ENCODE peak calls at places on chromosomes 5 and 9, in eight cellular contexts. One of them, this sample, is unnamed.

GRCh38 chr5:530001-530400 is 5.8 kb upstream of the SLC9A3 start:
- DNase-seq in GM06990: no peak
- DNase-seq in CD8-positive, alpha-beta T cell: no peak
- DNase-seq in A673: no peak
- DNase-seq in CD4-positive, CD25-positive, alpha-beta regulatory T cell: no peak
- DNase-seq in effector memory CD4-positive, alpha-beta T cell: no peak
- DNase-seq in thoracic aorta: no peak
- DNase-seq in kidney: no peak
- DNase-seq in this sample: no peak

GRCh38 chr5:404666-405241 is 38.2 kb upstream of the EXOC3 start:
- DNase-seq in CD8-positive, alpha-beta T cell: no peak
- DNase-seq in kidney: no peak
- DNase-seq in GM06990: no peak
- DNase-seq in CD4-positive, CD25-positive, alpha-beta regulatory T cell: no peak
- DNase-seq in effector memory CD4-positive, alpha-beta T cell: no peak
- DNase-seq in thoracic aorta: no peak
- DNase-seq in A673: no peak
- DNase-seq in this sample: no peak

GRCh38 chr5:565782-566445 is 41.7 kb upstream of the SLC9A3 start:
- DNase-seq in kidney: peak; percentile 62
- DNase-seq in A673: no peak
- DNase-seq in GM06990: no peak
- DNase-seq in thoracic aorta: no peak
- DNase-seq in effector memory CD4-positive, alpha-beta T cell: no peak
- DNase-seq in CD4-positive, CD25-positive, alpha-beta regulatory T cell: no peak
- DNase-seq in CD8-positive, alpha-beta T cell: no peak
- DNase-seq in this sample: no peak

GRCh38 chr5:172868436-172868923 is 34.4 kb downstream of the ERGIC1 start:
- DNase-seq in A673: no peak
- DNase-seq in effector memory CD4-positive, alpha-beta T cell: no peak
- DNase-seq in thoracic aorta: no peak
- DNase-seq in CD8-positive, alpha-beta T cell: no peak
- DNase-seq in kidney: no peak
- DNase-seq in GM06990: no peak
- DNase-seq in CD4-positive, CD25-positive, alpha-beta regulatory T cell: no peak
- DNase-seq in this sample: no peak

GRCh38 chr5:57450991-57451876 is 31.4 kb downstream of the ACTBL2 start:
- DNase-seq in CD4-positive, CD25-positive, alpha-beta regulatory T cell: no peak
- DNase-seq in kidney: no peak
- DNase-seq in GM06990: no peak
- DNase-seq in thoracic aorta: no peak
- DNase-seq in CD8-positive, alpha-beta T cell: no peak
- DNase-seq in A673: peak; percentile 93
- DNase-seq in effector memory CD4-positive, alpha-beta T cell: no peak
- DNase-seq in this sample: no peak

GRCh38 chr9:134365791-134366222 is 39.6 kb downstream of the RXRA start:
- DNase-seq in GM06990: no peak
- DNase-seq in A673: peak; percentile 79
- DNase-seq in kidney: no peak
- DNase-seq in CD8-positive, alpha-beta T cell: no peak
- DNase-seq in CD4-positive, CD25-positive, alpha-beta regulatory T cell: no peak
- DNase-seq in thoracic aorta: no peak
- DNase-seq in effector memory CD4-positive, alpha-beta T cell: no peak
- DNase-seq in this sample: no peak

GRCh38 chr5:172523146-172523745 is 68.9 kb upstream of the SH3PXD2B start:
- DNase-seq in effector memory CD4-positive, alpha-beta T cell: no peak
- DNase-seq in CD4-positive, CD25-positive, alpha-beta regulatory T cell: no peak
- DNase-seq in A673: no peak
- DNase-seq in GM06990: no peak
- DNase-seq in kidney: no peak
- DNase-seq in thoracic aorta: no peak
- DNase-seq in CD8-positive, alpha-beta T cell: no peak
- DNase-seq in this sample: no peak

GRCh38 chr5:14208071-14209021 is 65.2 kb downstream of the TRIO start:
- DNase-seq in A673: no peak
- DNase-seq in kidney: no peak
- DNase-seq in effector memory CD4-positive, alpha-beta T cell: no peak
- DNase-seq in CD8-positive, alpha-beta T cell: no peak
- DNase-seq in CD4-positive, CD25-positive, alpha-beta regulatory T cell: no peak
- DNase-seq in GM06990: peak; percentile 72
- DNase-seq in thoracic aorta: no peak
- DNase-seq in this sample: no peak

GRCh38 chr5:143350790-143351603 is 52.5 kb downstream of the NR3C1 start:
- DNase-seq in CD8-positive, alpha-beta T cell: no peak
- DNase-seq in kidney: no peak
- DNase-seq in CD4-positive, CD25-positive, alpha-beta regulatory T cell: no peak
- DNase-seq in thoracic aorta: no peak
- DNase-seq in GM06990: peak; percentile 40
- DNase-seq in effector memory CD4-positive, alpha-beta T cell: no peak
- DNase-seq in A673: peak; percentile 12
- DNase-seq in this sample: no peak

GRCh38 chr5:169161022-169161680 is 139.8 kb downstream of the SLIT3 start:
- DNase-seq in CD8-positive, alpha-beta T cell: no peak
- DNase-seq in effector memory CD4-positive, alpha-beta T cell: no peak
- DNase-seq in GM06990: no peak
- DNase-seq in CD4-positive, CD25-positive, alpha-beta regulatory T cell: no peak
- DNase-seq in A673: no peak
- DNase-seq in thoracic aorta: peak; percentile 9
- DNase-seq in kidney: peak; percentile 84
- DNase-seq in this sample: no peak

GRCh38 chr5:143501176-143501840 is 97.8 kb upstream of the NR3C1 start:
- DNase-seq in effector memory CD4-positive, alpha-beta T cell: no peak
- DNase-seq in thoracic aorta: no peak
- DNase-seq in A673: peak; percentile 84
- DNase-seq in kidney: no peak
- DNase-seq in GM06990: no peak
- DNase-seq in CD4-positive, CD25-positive, alpha-beta regulatory T cell: no peak
- DNase-seq in CD8-positive, alpha-beta T cell: no peak
- DNase-seq in this sample: no peak

GRCh38 chr9:136848393-136849037 is 694 bp upstream of the PHPT1 start:
- DNase-seq in kidney: no peak
- DNase-seq in CD4-positive, CD25-positive, alpha-beta regulatory T cell: no peak
- DNase-seq in GM06990: no peak
- DNase-seq in thoracic aorta: no peak
- DNase-seq in effector memory CD4-positive, alpha-beta T cell: no peak
- DNase-seq in A673: peak; percentile 73
- DNase-seq in CD8-positive, alpha-beta T cell: no peak
- DNase-seq in this sample: no peak

GRCh38 chr9:16625831-16626230 is 244.6 kb downstream of the BNC2 start:
- DNase-seq in GM06990: no peak
- DNase-seq in A673: no peak
- DNase-seq in CD8-positive, alpha-beta T cell: no peak
- DNase-seq in kidney: no peak
- DNase-seq in thoracic aorta: no peak
- DNase-seq in CD4-positive, CD25-positive, alpha-beta regulatory T cell: no peak
- DNase-seq in effector memory CD4-positive, alpha-beta T cell: no peak
- DNase-seq in this sample: no peak
- H3K4me3 ChIP-seq in GM06990: no peak overlapping the region
- H3K4me3 ChIP-seq in A673: no peak overlapping the region
- H3K4me3 ChIP-seq in CD8-positive, alpha-beta T cell: no peak overlapping the region
- H3K4me3 ChIP-seq in kidney: peak overlapping the region; percentile 9
- H3K4me3 ChIP-seq in thoracic aorta: peak overlapping the region; percentile 22
- H3K4me3 ChIP-seq in CD4-positive, CD25-positive, alpha-beta regulatory T cell: no peak overlapping the region
- H3K4me3 ChIP-seq in effector memory CD4-positive, alpha-beta T cell: no peak overlapping the region
- H3K4me3 ChIP-seq in this sample: no peak overlapping the region

GRCh38 chr5:176659860-176660461 is 12.7 kb downstream of the TSPAN17 start:
- DNase-seq in CD8-positive, alpha-beta T cell: no peak
- DNase-seq in CD4-positive, CD25-positive, alpha-beta regulatory T cell: no peak
- DNase-seq in thoracic aorta: no peak
- DNase-seq in A673: no peak
- DNase-seq in effector memory CD4-positive, alpha-beta T cell: no peak
- DNase-seq in GM06990: no peak
- DNase-seq in kidney: no peak
- DNase-seq in this sample: no peak
- H3K4me3 ChIP-seq in CD8-positive, alpha-beta T cell: no peak overlapping the region
- H3K4me3 ChIP-seq in CD4-positive, CD25-positive, alpha-beta regulatory T cell: no peak overlapping the region
- H3K4me3 ChIP-seq in thoracic aorta: no peak overlapping the region
- H3K4me3 ChIP-seq in A673: no peak overlapping the region
- H3K4me3 ChIP-seq in effector memory CD4-positive, alpha-beta T cell: no peak overlapping the region
- H3K4me3 ChIP-seq in GM06990: no peak overlapping the region
- H3K4me3 ChIP-seq in kidney: no peak overlapping the region
- H3K4me3 ChIP-seq in this sample: no peak overlapping the region

DNA sequence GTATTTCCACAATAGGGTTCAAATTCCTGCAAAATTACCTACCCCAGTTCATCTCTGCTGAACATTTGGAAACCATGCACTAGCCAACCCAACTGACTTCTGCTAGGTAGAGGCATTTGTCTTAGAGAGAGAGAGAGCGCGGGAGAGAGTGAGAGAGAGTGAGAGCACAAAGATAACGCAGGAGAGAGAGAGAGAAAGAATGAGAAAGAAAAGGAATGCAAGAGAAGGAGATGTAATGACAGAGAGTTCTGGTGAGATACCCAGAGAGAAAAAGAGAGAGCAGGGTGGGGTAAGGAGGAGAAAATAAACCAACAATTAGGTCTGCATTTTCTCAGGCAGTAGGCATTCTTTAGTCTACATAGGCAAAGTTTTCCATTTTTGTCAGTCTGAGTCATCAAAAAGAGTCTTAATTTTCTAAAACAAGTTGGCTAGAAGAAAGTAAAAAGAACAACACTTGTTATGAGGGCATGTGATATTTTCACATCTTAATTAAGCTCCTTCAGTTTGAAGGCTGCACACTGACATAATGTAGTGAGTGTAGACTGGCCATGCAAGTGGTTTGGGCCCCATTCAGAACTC is 98.2 kb downstream of the MAP1B start:
- DNase-seq in kidney: no peak
- DNase-seq in CD8-positive, alpha-beta T cell: no peak
- DNase-seq in effector memory CD4-positive, alpha-beta T cell: no peak
- DNase-seq in A673: no peak
- DNase-seq in GM06990: no peak
- DNase-seq in CD4-positive, CD25-positive, alpha-beta regulatory T cell: no peak
- DNase-seq in thoracic aorta: no peak
- DNase-seq in this sample: no peak
- H3K4me3 ChIP-seq in kidney: no peak overlapping the region
- H3K4me3 ChIP-seq in CD8-positive, alpha-beta T cell: no peak overlapping the region
- H3K4me3 ChIP-seq in effector memory CD4-positive, alpha-beta T cell: no peak overlapping the region
- H3K4me3 ChIP-seq in A673: no peak overlapping the region
- H3K4me3 ChIP-seq in GM06990: no peak overlapping the region
- H3K4me3 ChIP-seq in CD4-positive, CD25-positive, alpha-beta regulatory T cell: no peak overlapping the region
- H3K4me3 ChIP-seq in thoracic aorta: no peak overlapping the region
- H3K4me3 ChIP-seq in this sample: no peak overlapping the region

DNA sequence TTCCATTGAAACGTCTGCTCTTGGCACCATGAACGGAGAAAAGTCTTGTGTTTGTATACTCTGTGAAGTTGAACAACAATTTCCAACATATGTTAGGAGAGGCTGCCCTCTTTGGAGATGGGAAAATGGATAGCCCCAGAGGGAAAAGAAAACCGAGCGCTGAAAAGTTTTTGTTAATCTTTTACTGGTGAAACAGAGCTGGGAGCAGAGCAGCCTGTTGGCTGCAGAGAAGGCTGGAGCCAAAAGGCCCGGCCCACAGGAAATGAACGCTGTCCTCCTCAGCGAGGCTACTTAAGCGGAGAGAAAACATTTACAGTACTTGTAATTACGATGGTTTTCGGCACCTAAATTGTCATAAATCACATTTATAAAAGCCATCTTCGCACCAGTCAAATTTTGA is 129.8 kb upstream of the CNTLN start:
- DNase-seq in A673: peak; percentile 57
- DNase-seq in thoracic aorta: no peak
- DNase-seq in GM06990: no peak
- DNase-seq in CD4-positive, CD25-positive, alpha-beta regulatory T cell: no peak
- DNase-seq in effector memory CD4-positive, alpha-beta T cell: no peak
- DNase-seq in CD8-positive, alpha-beta T cell: no peak
- DNase-seq in kidney: peak; percentile 75
- DNase-seq in this sample: no peak
- H3K4me3 ChIP-seq in A673: no peak overlapping the region
- H3K4me3 ChIP-seq in thoracic aorta: peak overlapping the region; percentile 44
- H3K4me3 ChIP-seq in GM06990: no peak overlapping the region
- H3K4me3 ChIP-seq in CD4-positive, CD25-positive, alpha-beta regulatory T cell: no peak overlapping the region
- H3K4me3 ChIP-seq in effector memory CD4-positive, alpha-beta T cell: no peak overlapping the region
- H3K4me3 ChIP-seq in CD8-positive, alpha-beta T cell: no peak overlapping the region
- H3K4me3 ChIP-seq in kidney: peak overlapping the region; percentile 48
- H3K4me3 ChIP-seq in this sample: no peak overlapping the region

This sample was measured in esophagus squamous epithelium.